ENCODE peak calls at places on chromosomes 16 and 17, in ten cellular contexts. Y, Q, J, U, X, W, P, M, H and A are unnamed samples.

GRCh38 chr16:47667956-47668355 is 206.8 kb downstream of the PHKB start:
- DNase-seq in Y (no peak), Q (no peak), J (no peak), U (no peak), X (no peak), W (no peak), P (no peak), M (no peak), H (no peak), A (no peak)

GRCh38 chr16:67516296-67517177 is 12.1 kb upstream of the RIPOR1 start:
- DNase-seq in Y (no peak), Q (no peak), J (peak; percentile 50), U (no peak), X (no peak), W (no peak), P (peak; percentile 25), M (no peak), H (no peak), A (no peak)

GRCh38 chr16:88366032-88366703 is 16.6 kb upstream of the ZNF469 start:
- DNase-seq in Y (no peak), Q (no peak), J (no peak), U (no peak), X (no peak), W (no peak), P (no peak), M (no peak), H (no peak), A (no peak)

GRCh38 chr17:68048996-68049395 is 13.5 kb downstream of the KPNA2 start:
- DNase-seq in Y (no peak), Q (no peak), J (no peak), U (peak; percentile 27), X (no peak), W (no peak), P (no peak), M (no peak), H (peak; percentile 37), A (no peak)

GRCh38 chr17:50935201-50936124 is 69.3 kb upstream of the TOB1 start:
- DNase-seq in Y (peak; percentile 97), Q (peak; percentile 94), J (no peak), U (no peak), X (peak; percentile 52), W (peak; percentile 98), P (no peak), M (peak; percentile 80), H (no peak), A (peak; percentile 59)

GRCh38 chr16:77585379-77585778 is 136.9 kb upstream of the NUDT7 start:
- DNase-seq in Y (no peak), Q (no peak), J (peak; percentile 63), U (no peak), X (no peak), W (no peak), P (peak; percentile 66), M (no peak), H (no peak), A (no peak)

GRCh38 chr17:57887161-57887560 is 37.3 kb upstream of the MRPS23 start:
- DNase-seq in Y (no peak), Q (no peak), J (no peak), U (no peak), X (no peak), W (no peak), P (no peak), M (no peak), H (no peak), A (no peak)

GRCh38 chr17:8121531-8122390 is 2.1 kb downstream of the HES7 start:
- DNase-seq in Y (peak; percentile 78), Q (no peak), J (peak; percentile 66), U (peak; percentile 85), X (no peak), W (peak; percentile 36), P (peak; percentile 72), M (peak; percentile 91), H (peak; percentile 86), A (peak; percentile 67)

GRCh38 chr17:17117923-17118322 is 75.7 kb downstream of the MPRIP start:
- DNase-seq in Y (peak; percentile 10), Q (no peak), J (no peak), U (no peak), X (no peak), W (no peak), P (no peak), M (no peak), H (no peak), A (no peak)

GRCh38 chr16:72887537-72887936 is 160.4 kb downstream of the ZFHX3 start:
- DNase-seq in Y (no peak), Q (no peak), J (no peak), U (no peak), X (no peak), W (no peak), P (no peak), M (no peak), H (no peak), A (no peak)

GRCh38 chr17:6936370-6937028 is 59.4 kb upstream of the ALOX12 start:
- DNase-seq in Y (no peak), Q (no peak), J (peak; percentile 21), U (peak; percentile 33), X (no peak), W (no peak), P (peak; percentile 26), M (no peak), H (no peak), A (peak; percentile 50)

GRCh38 chr17:42282478-42283080 is 5.7 kb upstream of the STAT5A start:
- DNase-seq in Y (peak; percentile 2), Q (no peak), J (no peak), U (peak; percentile 11), X (no peak), W (no peak), P (no peak), M (no peak), H (no peak), A (no peak)

GRCh38 chr17:41697122-41697962 is 8.7 kb downstream of the EIF1 start:
- DNase-seq in Y (peak; percentile 89), Q (no peak), J (peak; percentile 85), U (no peak), X (peak; percentile 54), W (peak; percentile 63), P (peak; percentile 91), M (no peak), H (no peak), A (peak; percentile 63)

GRCh38 chr16:11131706-11132105 is 124.3 kb downstream of the SOCS1 start:
- DNase-seq in Y (no peak), Q (no peak), J (no peak), U (peak; percentile 36), X (no peak), W (no peak), P (no peak), M (no peak), H (no peak), A (no peak)

GRCh38 chr16:11135167-11135973 is 120.6 kb downstream of the SOCS1 start:
- DNase-seq in Y (peak; percentile 86), Q (peak; percentile 79), J (peak; percentile 61), U (no peak), X (no peak), W (no peak), P (peak; percentile 67), M (peak; percentile 69), H (no peak), A (no peak)

GRCh38 chr16:11130978-11131665 is 124.9 kb downstream of the SOCS1 start:
- DNase-seq in Y (no peak), Q (no peak), J (no peak), U (no peak), X (no peak), W (no peak), P (no peak), M (no peak), H (no peak), A (no peak)

GRCh38 chr16:11134722-11135121 is 121.3 kb downstream of the SOCS1 start:
- DNase-seq in Y (peak; percentile 85), Q (no peak), J (no peak), U (no peak), X (no peak), W (no peak), P (no peak), M (no peak), H (no peak), A (no peak)

GRCh38 chr16:11133344-11133921 is 122.6 kb downstream of the SOCS1 start:
- DNase-seq in Y (peak; percentile 80), Q (peak; percentile 96), J (peak; percentile 94), U (no peak), X (peak; percentile 79), W (peak; percentile 74), P (peak; percentile 96), M (no peak), H (no peak), A (peak; percentile 60)
- H3K4me1 ChIP-seq in Y (peaks cover 53% of the 10 kb centered on the region), Q (peaks cover 50% of the 10 kb centered on the region), J (peaks cover 30% of the 10 kb centered on the region), U (peaks cover 59% of the 10 kb centered on the region), X (peaks cover 13% of the 10 kb centered on the region), W (peaks cover 3% of the 10 kb centered on the region), P (peaks cover 45% of the 10 kb centered on the region), M (peaks cover 51% of the 10 kb centered on the region), H (peaks cover 5% of the 10 kb centered on the region), A (peaks cover 35% of the 10 kb centered on the region)

DNA sequence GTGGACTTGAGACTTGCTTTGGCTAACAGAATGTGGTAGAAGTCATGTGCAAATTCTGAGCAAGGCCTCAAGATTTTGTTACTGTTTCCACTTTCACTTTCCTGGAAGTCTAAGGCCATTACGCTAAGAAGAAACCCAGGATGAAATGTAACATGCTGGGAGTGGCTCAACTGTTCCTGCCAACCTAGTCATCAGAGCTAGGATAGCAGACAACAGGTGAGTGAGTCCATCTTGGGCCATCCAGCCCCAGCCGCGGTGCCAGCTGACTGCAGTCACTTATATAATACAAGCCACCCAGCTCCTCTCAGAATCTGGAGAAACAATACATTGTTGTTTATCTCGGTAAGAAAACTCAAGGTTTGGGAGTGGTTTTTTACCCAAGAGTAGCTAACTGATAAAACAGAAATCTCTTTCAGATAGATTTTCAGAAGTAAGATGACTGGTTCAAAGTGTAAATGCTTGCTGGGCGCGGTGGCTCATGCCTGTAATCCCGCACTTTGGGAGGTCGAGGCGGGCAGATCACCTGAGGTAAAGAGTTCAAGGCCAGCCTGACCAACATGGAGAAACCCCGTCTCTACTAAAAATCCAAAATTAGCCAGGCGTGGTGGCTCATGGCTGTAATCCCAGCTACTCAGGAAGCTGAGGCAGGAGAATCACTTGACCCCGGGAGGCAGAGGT is 10.6 kb upstream of the STX4 start:
- DNase-seq in Y (no peak), Q (no peak), J (no peak), U (no peak), X (no peak), W (no peak), P (no peak), M (peak; percentile 44), H (no peak), A (no peak)
- H3K4me1 ChIP-seq in Y (no peaks in the 10 kb centered on the region), Q (no peaks in the 10 kb centered on the region), J (no peaks in the 10 kb centered on the region), U (no peaks in the 10 kb centered on the region), X (no peaks in the 10 kb centered on the region), W (no peaks in the 10 kb centered on the region), P (no peaks in the 10 kb centered on the region), M (no peaks in the 10 kb centered on the region), H (no peaks in the 10 kb centered on the region), A (no peaks in the 10 kb centered on the region)

GRCh38 chr16:56915311-56916105 is 16.4 kb upstream of the HERPUD1 start:
- DNase-seq in Y (no peak), Q (no peak), J (peak; percentile 29), U (no peak), X (peak; percentile 29), W (no peak), P (peak; percentile 72), M (no peak), H (no peak), A (no peak)
- H3K4me1 ChIP-seq in Y (no peaks in the 10 kb centered on the region), Q (peaks cover 21% of the 10 kb centered on the region), J (peaks cover 17% of the 10 kb centered on the region), U (no peaks in the 10 kb centered on the region), X (peaks cover 52% of the 10 kb centered on the region), W (peaks cover 20% of the 10 kb centered on the region), P (peaks cover 2% of the 10 kb centered on the region), M (peaks cover 57% of the 10 kb centered on the region), H (peaks cover 100% of the 10 kb centered on the region), A (peaks cover 29% of the 10 kb centered on the region)

DNA sequence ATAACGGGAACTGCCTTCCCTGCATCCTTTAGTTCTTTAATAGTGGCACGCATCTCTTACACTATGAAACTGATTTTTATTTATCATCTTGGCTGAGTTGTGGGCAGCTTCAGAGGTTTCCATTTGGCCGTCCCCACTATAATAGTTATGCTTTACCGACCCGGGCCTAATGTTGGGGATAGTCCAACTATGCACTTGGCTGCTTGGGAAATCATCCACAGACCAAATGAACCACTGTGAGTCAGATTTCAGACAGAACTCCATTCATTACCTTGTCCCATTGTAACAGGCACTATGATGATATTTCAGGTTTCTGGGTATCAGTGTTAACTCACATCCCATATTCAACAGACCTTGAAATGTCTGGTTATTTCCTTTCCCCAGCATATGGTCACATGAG is 6.1 kb upstream of the SLFN5 start:
- DNase-seq in Y (no peak), Q (no peak), J (peak; percentile 15), U (no peak), X (no peak), W (no peak), P (no peak), M (no peak), H (no peak), A (no peak)
- H3K4me1 ChIP-seq in Y (no peaks in the 10 kb centered on the region), Q (no peaks in the 10 kb centered on the region), J (no peaks in the 10 kb centered on the region), U (no peaks in the 10 kb centered on the region), X (no peaks in the 10 kb centered on the region), W (no peaks in the 10 kb centered on the region), P (peaks cover 7% of the 10 kb centered on the region), M (peaks cover 6% of the 10 kb centered on the region), H (peaks cover 2% of the 10 kb centered on the region), A (no peaks in the 10 kb centered on the region)